ENCODE peak calls at places on chromosome 19, in five cellular contexts. P is GM12878, J is A549, G is K562, I is H1. M is an unnamed sample.
A peak's percentile ranks its signal among the peaks of the same experiment; 100 is the strongest.

GRCh38 chr19:10510301-10510802 is 6.9 kb downstream of the S1PR5 start:
- DNase-seq in P (no peak), J (no peak), G (peak; percentile 59), I (peak; percentile 98), M (peak; percentile 25)

GRCh38 chr19:14127929-14128509 is 8.4 kb downstream of the ASF1B start:
- DNase-seq in P (peak; percentile 49), J (no peak), G (no peak), I (no peak), M (no peak)

GRCh38 chr19:45123440-45123850 is 30.5 kb downstream of the PPP1R37 start:
- DNase-seq in P (no peak), J (no peak), G (no peak), I (no peak), M (no peak)

GRCh38 chr19:3275068-3275582 is 50.7 kb downstream of the CELF5 start:
- DNase-seq in P (no peak), J (peak; percentile 42), G (peak; percentile 62), I (no peak), M (peak; percentile 65)

GRCh38 chr19:48596679-48597465 is 9.7 kb upstream of the SPACA4 start:
- DNase-seq in P (no peak), J (no peak), G (no peak), I (no peak), M (no peak)

GRCh38 chr19:15161028-15161984 is 39.5 kb downstream of the NOTCH3 start:
- DNase-seq in P (no peak), J (peak; percentile 64), G (peak; percentile 72), I (no peak), M (peak; percentile 61)

GRCh38 chr19:38394488-38394887 is 6.0 kb downstream of the SPRED3 start:
- DNase-seq in P (no peak), J (no peak), G (no peak), I (peak; percentile 95), M (peak; percentile 56)

GRCh38 chr19:10508707-10509106 is 5.6 kb upstream of the KEAP1 start:
- DNase-seq in P (no peak), J (no peak), G (no peak), I (no peak), M (no peak)

GRCh38 chr19:38706792-38707511 is 37.3 kb downstream of the CAPN12 start:
- DNase-seq in P (no peak), J (no peak), G (no peak), I (no peak), M (no peak)

GRCh38 chr19:13149628-13150186 is 468 bp downstream of the STX10 start:
- DNase-seq in P (no peak), J (peak; percentile 52), G (peak; percentile 51), I (peak; percentile 72), M (peak; percentile 37)

GRCh38 chr19:28971011-28971410 is 241.9 kb downstream of the UQCRFS1 start:
- DNase-seq in P (no peak), J (no peak), G (no peak), I (no peak), M (no peak)

GRCh38 chr19:3586124-3586626 is 897 bp downstream of the GIPC3 start:
- DNase-seq in P (no peak), J (no peak), G (peak; percentile 62), I (peak; percentile 89), M (no peak)

GRCh38 chr19:57320180-57321084 is at the start of gene ZNF543:
- DNase-seq in P (peak; percentile 77), J (peak; percentile 99), G (peak; percentile 97), I (peak; percentile 96), M (peak; percentile 91)

GRCh38 chr19:41427647-41428480 is 690 bp upstream of the B3GNT8 start:
- DNase-seq in P (no peak), J (no peak), G (peak; percentile 72), I (peak; percentile 68), M (no peak)

GRCh38 chr19:45539460-45539859 is 32.2 kb downstream of the VASP start:
- DNase-seq in P (no peak), J (no peak), G (no peak), I (no peak), M (no peak)

GRCh38 chr19:50797429-50798115 is 7.4 kb downstream of the ACP4 start:
- DNase-seq in P (no peak), J (no peak), G (no peak), I (no peak), M (no peak)

GRCh38 chr19:3068071-3068470 is 5.8 kb upstream of the TLE5 start:
- DNase-seq in P (no peak), J (no peak), G (no peak), I (no peak), M (no peak)

GRCh38 chr19:17323973-17324327 is 10.7 kb downstream of the ANO8 start:
- DNase-seq in P (no peak), J (no peak), G (no peak), I (no peak), M (no peak)

GRCh38 chr19:36008336-36008978 is at the start of gene SYNE4:
- DNase-seq in P (no peak), J (peak; percentile 36), G (no peak), I (peak; percentile 81), M (peak; percentile 77)

GRCh38 chr19:45467115-45467455 is 711 bp upstream of the FOSB start:
- DNase-seq in P (no peak), J (no peak), G (peak; percentile 40), I (no peak), M (no peak)

GRCh38 chr19:11191273-11191755 is 6.0 kb downstream of the KANK2 start:
- DNase-seq in P (no peak), J (peak; percentile 51), G (peak; percentile 27), I (peak; percentile 59), M (no peak)

GRCh38 chr19:35673121-35673804 is 6.9 kb downstream of the UPK1A start:
- DNase-seq in P (no peak), J (peak; percentile 85), G (peak; percentile 52), I (peak; percentile 89), M (peak; percentile 24)

DNA sequence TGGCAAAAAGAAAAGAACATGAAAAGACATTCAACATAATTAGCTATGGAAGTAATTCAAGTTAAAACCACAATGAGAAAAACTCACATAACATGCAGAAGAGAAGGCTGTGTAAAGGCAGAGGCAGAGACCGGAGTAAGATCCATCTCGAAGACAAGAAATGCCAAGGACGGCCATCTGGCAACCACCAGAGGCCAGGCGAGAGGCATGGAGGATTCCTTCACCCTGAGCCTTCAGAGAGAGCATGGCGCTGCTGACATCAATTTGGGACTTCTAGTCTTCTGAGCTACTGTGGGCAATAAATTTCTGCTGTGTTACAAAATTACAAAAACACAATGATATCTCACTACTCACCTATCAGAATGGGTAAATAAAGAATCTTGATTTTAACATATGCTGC is 381.0 kb downstream of the TSHZ3 start:
- DNase-seq in P (no peak), J (peak; percentile 35), G (peak; percentile 2), I (no peak), M (no peak)
- TF ChIP-seq KDM1A in P (no peak), J (no peak), G (no peak), I (no peak), M (no peak)

GRCh38 chr19:1455002-1455335 is 5.0 kb downstream of the APC2 start:
- DNase-seq in P (no peak), J (no peak), G (peak; percentile 64), I (no peak), M (no peak)

GRCh38 chr19:1457031-1457739 is 7.3 kb downstream of the APC2 start:
- DNase-seq in P (no peak), J (no peak), G (no peak), I (no peak), M (no peak)

GRCh38 chr19:1456121-1456900 is 6.4 kb downstream of the APC2 start:
- DNase-seq in P (no peak), J (no peak), G (no peak), I (no peak), M (no peak)

GRCh38 chr19:1453525-1454371 is 3.8 kb downstream of the APC2 start:
- DNase-seq in P (no peak), J (peak; percentile 64), G (no peak), I (no peak), M (no peak)

DNA sequence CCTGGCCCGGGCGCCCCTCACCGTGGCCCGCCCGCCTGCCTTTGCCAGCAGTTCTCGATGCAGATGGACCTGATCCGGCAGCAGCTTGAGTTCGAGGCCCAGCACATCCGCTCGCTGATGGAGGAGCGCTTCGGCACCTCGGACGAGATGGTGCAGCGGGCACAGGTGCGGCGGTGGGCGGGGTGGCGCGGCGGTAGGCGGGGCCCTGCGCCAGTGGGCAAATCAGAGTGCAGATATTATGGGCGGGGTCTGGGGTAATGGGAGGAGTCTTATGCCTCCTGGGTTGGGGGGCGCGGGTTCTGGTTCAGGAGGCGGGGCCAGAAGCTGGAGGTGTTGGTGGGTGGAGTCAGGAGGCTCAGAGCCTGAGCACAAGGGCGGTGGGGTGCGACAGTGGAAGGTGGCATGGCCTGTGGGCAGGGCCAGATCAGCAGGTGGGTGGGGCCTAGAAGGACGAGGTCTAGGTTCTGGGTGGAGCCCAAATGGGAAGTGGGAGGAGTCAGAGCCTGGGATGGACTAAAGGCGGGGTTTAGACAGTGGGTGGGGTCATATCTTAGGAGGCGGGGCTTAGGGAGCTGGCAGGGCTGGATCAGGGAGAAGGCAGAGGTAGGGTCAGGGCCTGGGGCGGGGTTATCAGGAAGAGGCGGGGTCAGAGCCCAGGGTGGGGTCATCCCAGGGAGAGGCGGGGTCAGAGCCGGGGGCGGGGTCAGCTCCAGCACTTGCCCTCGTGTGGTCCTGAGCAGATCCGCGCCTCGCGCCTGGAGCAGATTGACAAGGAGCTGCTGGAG is 5.6 kb downstream of the APC2 start:
- DNase-seq in P (no peak), J (peak; percentile 88), G (peak; percentile 92), I (peak; percentile 97), M (peak; percentile 76)
- TF ChIP-seq KDM1A in P (no peak), J (no peak), G (no peak), I (peak; percentile 11), M (no peak)

DNA sequence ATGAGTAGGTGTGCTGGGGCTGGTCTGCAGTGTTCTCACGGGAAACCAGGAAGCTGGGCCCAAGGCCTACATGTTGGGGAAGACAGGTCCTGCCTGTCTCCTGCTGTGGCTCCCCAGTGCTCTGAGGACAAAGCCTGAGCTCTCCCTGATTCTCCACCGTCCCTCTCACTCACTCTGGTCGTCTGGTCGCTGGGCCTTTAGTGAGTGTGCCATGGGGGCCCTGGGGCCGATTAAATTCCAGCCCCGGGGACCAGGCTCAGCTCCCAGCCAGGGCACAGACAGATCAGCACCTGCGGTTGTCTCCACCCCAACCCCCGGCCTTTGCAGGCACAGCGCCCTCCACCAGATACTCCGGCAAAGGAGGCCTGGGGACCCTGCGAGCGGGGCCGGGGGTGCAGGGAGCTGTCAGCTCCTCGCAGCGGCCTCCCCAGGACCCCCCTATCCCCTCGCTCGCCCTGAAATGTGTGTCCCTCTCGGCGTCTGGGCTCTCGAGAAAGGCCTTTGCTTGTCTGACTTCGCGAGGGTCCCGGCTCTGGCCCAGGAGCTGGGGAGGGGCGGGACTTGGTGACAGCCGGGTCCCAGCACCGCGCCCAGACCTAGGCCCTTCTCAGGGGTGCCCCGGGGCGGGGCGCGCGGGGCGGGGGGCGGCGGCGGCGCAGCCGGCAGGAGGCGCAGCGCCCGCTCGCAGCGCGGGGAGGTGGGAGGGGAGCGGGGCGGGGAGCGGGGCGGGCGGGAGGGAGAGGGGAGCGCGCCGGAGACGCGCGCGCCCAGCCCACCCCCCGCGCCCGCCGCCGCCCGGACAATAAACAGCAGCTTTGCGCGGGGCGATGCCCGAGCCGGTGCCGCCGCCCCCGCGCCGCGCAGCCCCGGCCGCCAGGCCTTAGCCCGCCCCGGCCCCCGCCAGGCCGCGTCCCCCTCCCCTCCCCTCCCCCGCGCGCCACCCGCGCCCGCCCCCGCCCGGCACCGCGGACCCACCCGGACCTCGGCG is at the start of gene PALM:
- DNase-seq in P (no peak), J (no peak), G (peak; percentile 64), I (peak; percentile 78), M (peak; percentile 39)
- TF ChIP-seq KDM1A in P (no peak), J (no peak), G (no peak), I (peak; percentile 10), M (no peak)

DNA sequence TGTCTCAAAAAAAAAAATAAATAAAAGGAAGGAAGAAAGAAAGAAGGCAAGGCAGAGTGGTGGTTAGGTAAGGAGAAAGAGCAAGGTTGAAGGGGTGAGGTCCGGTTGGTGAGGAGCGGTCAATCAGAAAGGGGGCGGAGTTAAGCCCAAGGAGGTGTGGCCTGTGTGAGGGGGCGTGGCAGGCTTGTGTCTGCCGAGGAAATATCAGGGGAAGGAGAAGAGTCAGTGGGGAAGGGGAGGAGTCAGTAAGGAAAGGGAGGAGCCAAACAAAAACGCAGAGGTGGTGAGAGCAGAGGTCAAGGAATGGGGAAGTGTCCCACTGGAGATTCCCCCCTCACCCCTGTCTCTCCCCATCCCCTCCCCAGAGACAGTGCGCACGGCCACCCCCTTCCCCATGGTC is 5.9 kb downstream of the CACNG7 start:
- DNase-seq in P (no peak), J (peak; percentile 52), G (peak; percentile 65), I (peak; percentile 91), M (no peak)
- TF ChIP-seq KDM1A in P (no peak), J (no peak), G (no peak), I (no peak), M (no peak)

M was measured in HepG2.